ENCODE peak calls at places on chromosomes 2 and 18, in four cellular contexts. M is thoracic aorta, V is sciatic nerve, O is esophagus squamous epithelium. D is an unnamed sample.

GRCh38 chr2:206274434-206275273 is at the start of gene ZDBF2:
- DNase-seq in M (no peak), O (no peak), V (peak; percentile 61), D (no peak)

GRCh38 chr2:157845081-157845480 is 31.0 kb downstream of the ACVR1 start:
- DNase-seq in M (no peak), V (no peak), O (no peak), D (no peak)

GRCh38 chr2:101770672-101771071 is 73.2 kb downstream of the MAP4K4 start:
- DNase-seq in O (no peak), M (no peak), V (no peak), D (no peak)

GRCh38 chr18:59493019-59493418 is 134.0 kb upstream of the LMAN1 start:
- DNase-seq in O (no peak), M (no peak), V (no peak), D (no peak)

GRCh38 chr2:148971547-148971946 is 67.0 kb upstream of the LYPD6B start:
- DNase-seq in O (no peak), M (no peak), V (no peak), D (no peak)

GRCh38 chr2:207528980-207529329 is 807 bp upstream of the CREB1 start:
- DNase-seq in M (no peak), O (no peak), V (no peak), D (no peak)

GRCh38 chr18:79784965-79785770 is 12.6 kb upstream of the KCNG2 start:
- DNase-seq in V (peak; percentile 33), M (no peak), O (no peak), D (no peak)

GRCh38 chr18:48408727-48409590 is at the start of gene ZBTB7C:
- DNase-seq in V (no peak), O (no peak), M (no peak), D (no peak)

GRCh38 chr2:144959416-144959815 is 439.5 kb upstream of the ZEB2 start:
- DNase-seq in V (no peak), O (no peak), M (no peak), D (no peak)

GRCh38 chr2:74498500-74499268 is 719 bp downstream of the LBX2 start:
- DNase-seq in M (no peak), V (no peak), O (no peak), D (no peak)

GRCh38 chr2:73228631-73229030 is 4.4 kb downstream of the PRADC1 start:
- DNase-seq in O (no peak), V (no peak), M (no peak), D (no peak)

GRCh38 chr2:84782717-84783442 is 98.0 kb downstream of the TRABD2A start:
- DNase-seq in O (no peak), M (no peak), V (no peak), D (no peak)

GRCh38 chr2:204255068-204255467 is 290.2 kb upstream of the PARD3B start:
- DNase-seq in M (no peak), V (no peak), O (no peak), D (no peak)

GRCh38 chr18:1047406-1047805 is 142.7 kb downstream of the ADCYAP1 start:
- DNase-seq in O (no peak), V (no peak), M (no peak), D (no peak)

GRCh38 chr2:68293024-68293423 is 26.7 kb downstream of the CNRIP1 start:
- DNase-seq in V (no peak), M (no peak), O (no peak), D (no peak)

GRCh38 chr18:79786781-79787526 is 10.8 kb upstream of the KCNG2 start:
- DNase-seq in O (no peak), M (no peak), V (peak; percentile 48), D (no peak)

GRCh38 chr2:218362606-218363005 is 5.9 kb downstream of the CATIP start:
- DNase-seq in V (no peak), M (no peak), O (no peak), D (no peak)

GRCh38 chr2:26274058-26274613 is 29.4 kb downstream of the HADHB start:
- DNase-seq in O (no peak), V (peak; percentile 66), M (peak; percentile 46), D (peak; percentile 87)

GRCh38 chr2:45353879-45354278 is 257.2 kb downstream of the SRBD1 start:
- DNase-seq in M (no peak), O (no peak), V (no peak), D (no peak)